ENCODE peak calls at places on chromosomes 12 and 14, in five cellular contexts. N is astrocyte of the cerebellum, I is A549, T is HepG2, W is GM13977. S is an unnamed sample.

GRCh38 chr14:87097021-87097420 is 896.0 kb downstream of the GALC start:
- DNase-seq in I (no peak), N (no peak), T (no peak), W (no peak), S (no peak)

GRCh38 chr12:40170593-40170992 is 54.2 kb upstream of the LRRK2 start:
- DNase-seq in W (no peak), I (no peak), N (no peak), T (no peak), S (no peak)

GRCh38 chr14:102786758-102787157 is 9.5 kb downstream of the TRAF3 start:
- DNase-seq in I (no peak), W (no peak), T (no peak), N (no peak), S (no peak)

GRCh38 chr14:101925152-101925551 is 39.2 kb upstream of the DYNC1H1 start:
- DNase-seq in T (no peak), I (no peak), W (no peak), N (no peak), S (no peak)

GRCh38 chr12:71392521-71393145 is 47.0 kb upstream of the LGR5 start:
- DNase-seq in I (peak), T (peak), N (peak), W (peak), S (peak)

GRCh38 chr14:38400751-38401150 is 144.9 kb upstream of the CLEC14A start:
- DNase-seq in W (no peak), I (no peak), T (no peak), N (no peak), S (no peak)

GRCh38 chr12:57894577-57895292 is 46.6 kb upstream of the ATP23 start:
- DNase-seq in N (no peak), T (no peak), W (no peak), I (no peak), S (no peak)

GRCh38 chr12:26345471-26346003 is 150.2 kb downstream of the SSPN start:
- DNase-seq in I (no peak), W (no peak), N (no peak), T (no peak), S (no peak)

GRCh38 chr12:88579941-88580871 is at the start of gene KITLG:
- DNase-seq in W (peak), T (peak), I (peak), N (peak), S (peak)

GRCh38 chr12:107760207-107760816 is 625 bp downstream of the PRDM4 start:
- DNase-seq in W (peak), N (no peak), I (peak), T (peak), S (peak)

GRCh38 chr12:105665366-105665765 is 334.9 kb downstream of the C12orf75 start:
- DNase-seq in N (no peak), W (no peak), I (no peak), T (no peak), S (no peak)

GRCh38 chr14:45249847-45250575 is 3.0 kb downstream of the MIS18BP1 start:
- DNase-seq in I (no peak), W (peak), N (peak), T (peak), S (peak)

GRCh38 chr14:54535126-54535525 is 25.4 kb downstream of the CGRRF1 start:
- DNase-seq in T (no peak), I (no peak), W (no peak), N (no peak), S (no peak)

GRCh38 chr14:23076785-23077408 is 18.0 kb downstream of the ACIN1 start:
- DNase-seq in I (peak), T (peak), N (no peak), W (no peak), S (no peak)

GRCh38 chr14:71290960-71291466 is 383.8 kb downstream of the PCNX1 start:
- DNase-seq in N (peak), I (peak), T (peak), W (peak), S (peak)

GRCh38 chr12:20309504-20310148 is 58.7 kb upstream of the PDE3A start:
- DNase-seq in I (no peak), W (no peak), T (no peak), N (no peak), S (no peak)

GRCh38 chr14:56244138-56244789 is 126.1 kb downstream of the PELI2 start:
- DNase-seq in T (no peak), N (peak), I (peak), W (no peak), S (no peak)

GRCh38 chr14:56243110-56243509 is 124.9 kb downstream of the PELI2 start:
- DNase-seq in T (no peak), W (no peak), N (no peak), I (no peak), S (no peak)

GRCh38 chr14:56248442-56248841 is 130.2 kb downstream of the PELI2 start:
- DNase-seq in W (no peak), I (no peak), N (no peak), T (no peak), S (no peak)

DNA sequence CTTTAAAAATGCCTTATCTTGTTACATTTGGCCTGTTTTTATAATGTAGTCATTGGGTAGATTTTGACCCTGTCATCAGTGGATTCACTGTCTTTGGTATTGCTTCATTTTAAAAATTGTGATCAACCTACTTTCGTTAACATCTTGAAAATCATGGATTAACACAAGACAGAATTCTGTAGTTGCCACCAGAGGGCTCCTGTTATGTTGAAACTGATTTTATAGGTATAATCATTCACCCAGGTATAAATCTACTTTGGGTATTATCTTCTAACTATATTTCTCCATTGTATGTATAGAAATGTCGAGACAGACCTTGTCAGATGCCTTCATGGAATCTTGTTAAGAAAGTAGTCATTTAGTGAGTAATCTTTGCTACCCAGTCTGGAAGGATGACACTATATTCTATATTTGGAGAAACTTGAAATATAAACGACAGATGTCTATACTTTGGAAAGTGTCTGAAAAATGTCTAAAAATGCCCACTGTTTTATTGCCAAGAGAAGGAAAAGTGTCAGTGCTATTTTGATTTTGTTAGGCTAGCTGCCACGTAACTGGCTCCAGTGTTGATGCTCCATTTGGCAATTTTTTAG is 129.4 kb downstream of the PELI2 start:
- DNase-seq in T (peak), N (no peak), W (no peak), I (peak), S (no peak)
- TF ChIP-seq CTCF in T (no peak), N (peak), W (no peak), I (peak), S (peak)

GRCh38 chr12:53211476-53212381 is 4.7 kb upstream of the ITGB7 start:
- DNase-seq in N (no peak), W (no peak), T (no peak), I (peak), S (no peak)
- TF ChIP-seq CTCF in N (peak), W (peak), T (peak), I (peak), S (peak)

GRCh38 chr14:77322209-77322902 is 1.5 kb downstream of the GSTZ1 start:
- DNase-seq in I (peak), N (no peak), T (no peak), W (no peak), S (no peak)
- TF ChIP-seq CTCF in I (no peak), N (no peak), T (no peak), W (no peak), S (no peak)

GRCh38 chr14:100854435-100854834 is 28.5 kb downstream of the MEG3 start:
- DNase-seq in T (no peak), W (no peak), I (no peak), N (no peak), S (no peak)

GRCh38 chr14:100856056-100856950 is 30.4 kb downstream of the MEG3 start:
- DNase-seq in T (no peak), I (no peak), W (no peak), N (no peak), S (no peak)

GRCh38 chr14:100857196-100857922 is 31.4 kb downstream of the MEG3 start:
- DNase-seq in N (no peak), T (no peak), I (no peak), W (no peak), S (no peak)

GRCh38 chr14:100857923-100858837 is 32.3 kb downstream of the MEG3 start:
- DNase-seq in I (no peak), T (no peak), W (no peak), N (no peak), S (no peak)

DNA sequence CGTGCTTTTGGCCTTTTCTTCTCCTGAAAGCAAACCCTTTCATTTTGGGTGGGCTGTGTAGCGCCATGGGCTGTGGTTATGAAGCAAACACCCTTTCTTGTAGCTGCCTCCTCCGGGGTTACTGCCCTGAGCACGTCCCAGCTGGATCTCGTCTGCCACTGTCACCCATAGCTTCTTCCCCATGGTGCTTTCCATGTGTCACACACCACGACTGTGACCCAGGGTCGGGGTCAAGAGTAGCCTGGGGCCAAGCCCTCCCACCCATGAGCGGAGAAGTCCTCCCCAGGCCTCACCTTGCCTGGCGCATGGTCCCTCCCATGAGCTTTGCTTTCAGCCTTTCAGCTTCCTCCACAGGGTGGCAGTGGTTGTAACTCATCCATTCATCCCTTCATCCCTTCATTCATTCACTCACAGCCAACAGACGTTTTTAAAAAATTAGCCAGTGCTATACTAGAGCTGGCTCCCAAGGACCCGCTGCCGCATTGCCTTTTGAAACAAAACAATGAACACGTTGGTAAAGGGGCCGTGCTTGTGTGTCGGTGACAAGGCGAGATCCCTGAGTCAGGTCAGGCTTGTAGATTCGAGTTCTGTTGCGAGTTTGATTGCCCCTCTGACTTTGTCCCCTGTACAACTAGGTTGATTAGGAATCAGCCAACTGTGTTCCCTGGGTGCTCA is 29.5 kb downstream of the MEG3 start:
- DNase-seq in I (peak), T (no peak), N (no peak), W (no peak), S (no peak)
- TF ChIP-seq CTCF in I (no peak), T (no peak), N (no peak), W (no peak), S (no peak)

DNA sequence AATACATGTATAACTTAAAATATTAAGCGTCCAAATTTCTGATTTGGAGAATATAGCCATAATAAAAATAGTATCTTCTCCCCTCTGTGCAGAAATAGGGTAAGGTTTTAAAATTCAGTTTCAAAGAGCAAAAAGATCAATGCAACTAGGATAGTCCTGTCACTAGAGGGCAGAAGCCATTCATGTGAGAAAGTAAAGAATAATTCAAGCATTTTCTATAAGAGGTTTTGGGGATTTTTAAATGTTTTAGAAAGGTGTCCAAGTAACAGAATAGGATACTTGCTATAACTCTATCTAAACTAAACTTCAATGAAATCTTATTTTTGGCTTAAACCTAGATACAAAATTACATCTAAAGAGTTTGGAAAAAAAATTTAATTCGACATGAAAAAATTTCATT is 50.3 kb downstream of the ADAMTS20 start:
- DNase-seq in I (peak), W (peak), N (peak), T (peak), S (peak)
- TF ChIP-seq CTCF in I (peak), W (peak), N (peak), T (peak), S (peak)

GRCh38 chr14:93033983-93034670 is 81.6 kb downstream of the ITPK1 start:
- DNase-seq in N (no peak), I (no peak), W (peak), T (no peak), S (peak)
- TF ChIP-seq CTCF in N (peak), I (peak), W (peak), T (peak), S (peak)

DNA sequence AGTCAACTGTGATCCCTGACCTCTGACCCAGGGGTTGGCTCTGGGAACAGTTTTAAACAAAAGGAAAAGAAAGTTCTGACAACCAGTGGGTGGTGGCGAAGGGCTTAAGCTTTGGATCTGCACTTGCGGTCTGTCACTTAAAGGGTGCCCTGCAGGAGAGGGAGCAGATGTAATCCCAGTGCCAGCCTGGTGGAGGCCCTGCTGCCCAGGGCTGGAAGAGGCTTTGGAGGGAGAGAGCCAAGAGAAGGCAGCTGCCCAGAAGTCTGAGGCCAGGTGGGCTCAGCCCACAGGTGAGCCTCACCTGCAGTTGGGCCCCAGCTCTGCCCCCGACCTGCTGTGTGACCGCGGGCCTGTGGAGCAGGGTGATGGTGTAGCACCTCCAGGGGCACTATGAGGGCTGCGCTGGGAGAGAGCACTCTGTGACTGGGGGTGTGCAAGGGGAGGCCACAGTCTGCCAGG is 19.1 kb downstream of the SH2B3 start:
- DNase-seq in I (no peak), T (no peak), W (no peak), N (no peak), S (no peak)
- TF ChIP-seq CTCF in I (no peak), T (no peak), W (no peak), N (peak), S (peak)

DNA sequence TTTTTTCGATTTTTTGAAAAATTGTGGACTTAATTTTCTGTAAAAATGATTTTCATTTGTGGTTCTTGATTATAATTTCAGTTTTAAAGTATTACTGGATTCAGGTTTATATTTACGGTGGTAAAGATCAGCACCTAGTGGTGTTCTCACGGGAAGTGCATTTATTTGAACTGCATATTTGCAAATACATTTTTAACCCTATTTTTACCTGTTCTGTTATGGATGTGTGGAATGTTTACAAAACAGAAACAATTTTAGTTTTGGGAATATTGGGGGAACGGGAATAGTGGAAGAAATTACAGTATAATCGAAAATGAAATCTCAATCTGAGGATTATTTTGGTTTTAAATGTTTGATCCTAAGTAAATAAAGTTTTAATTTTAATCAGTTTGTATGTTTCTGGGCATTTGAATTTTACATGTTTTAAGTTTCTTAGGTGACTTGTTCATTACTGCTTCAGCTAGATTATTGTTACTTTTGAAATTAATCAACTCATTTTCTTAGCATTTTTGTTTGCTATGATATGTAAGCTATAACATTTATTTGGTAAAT is 805 bp downstream of the ATF7IP start:
- DNase-seq in T (peak), W (no peak), I (peak), N (no peak), S (no peak)
- TF ChIP-seq CTCF in T (peak), W (peak), I (peak), N (no peak), S (peak)

GRCh38 chr14:20626274-20626673 is 15.2 kb downstream of the OR6S1 start:
- DNase-seq in T (no peak), I (no peak), N (no peak), W (no peak), S (no peak)

GRCh38 chr14:20627337-20628032 is 14.0 kb downstream of the OR6S1 start:
- DNase-seq in I (no peak), T (no peak), N (no peak), W (no peak), S (no peak)

GRCh38 chr14:20631023-20631820 is 10.3 kb downstream of the OR6S1 start:
- DNase-seq in W (no peak), N (no peak), I (peak), T (peak), S (no peak)

GRCh38 chr14:20630340-20631022 is 11.0 kb downstream of the OR6S1 start:
- DNase-seq in W (peak), N (no peak), T (peak), I (peak), S (peak)

GRCh38 chr14:20628063-20628854 is 13.2 kb downstream of the OR6S1 start:
- DNase-seq in N (no peak), I (no peak), T (no peak), W (no peak), S (no peak)
- TF ChIP-seq CTCF in N (no peak), I (no peak), T (no peak), W (no peak), S (no peak)

S was measured in GM10248.